ENCODE peak calls at places on chromosomes 6 and 20, in seven cellular contexts. One of them, this sample, is unnamed.

GRCh38 chr6:4567141-4567540 is 209.1 kb upstream of the CDYL start:
- DNase-seq in endothelial cell: no peak
- DNase-seq in activated naive CD4-positive, alpha-beta T cell treated with Interleukin-2 at 50 U/mL for 16 hours: no peak
- DNase-seq in fibroblast of pulmonary artery: peak; percentile 44
- DNase-seq in HCT116: no peak
- DNase-seq in CD8-positive, alpha-beta T cell: no peak
- DNase-seq in A549: no peak
- DNase-seq in this sample: no peak

GRCh38 chr6:34196116-34196832 is 40.4 kb upstream of the HMGA1 start:
- DNase-seq in endothelial cell: peak; percentile 79
- DNase-seq in activated naive CD4-positive, alpha-beta T cell treated with Interleukin-2 at 50 U/mL for 16 hours: peak; percentile 89
- DNase-seq in fibroblast of pulmonary artery: peak; percentile 74
- DNase-seq in HCT116: peak; percentile 26
- DNase-seq in CD8-positive, alpha-beta T cell: peak; percentile 81
- DNase-seq in A549: peak; percentile 57
- DNase-seq in this sample: peak; percentile 51

GRCh38 chr6:170205126-170205525 is 85.8 kb downstream of the DLL1 start:
- DNase-seq in endothelial cell: no peak
- DNase-seq in activated naive CD4-positive, alpha-beta T cell treated with Interleukin-2 at 50 U/mL for 16 hours: no peak
- DNase-seq in fibroblast of pulmonary artery: no peak
- DNase-seq in HCT116: no peak
- DNase-seq in CD8-positive, alpha-beta T cell: no peak
- DNase-seq in A549: no peak
- DNase-seq in this sample: no peak

GRCh38 chr6:95266537-95267258 is 310.6 kb upstream of the MANEA start:
- DNase-seq in endothelial cell: no peak
- DNase-seq in activated naive CD4-positive, alpha-beta T cell treated with Interleukin-2 at 50 U/mL for 16 hours: no peak
- DNase-seq in fibroblast of pulmonary artery: no peak
- DNase-seq in HCT116: no peak
- DNase-seq in CD8-positive, alpha-beta T cell: no peak
- DNase-seq in A549: no peak
- DNase-seq in this sample: no peak

GRCh38 chr6:96499781-96500180 is 21.8 kb upstream of the UFL1 start:
- DNase-seq in endothelial cell: no peak
- DNase-seq in activated naive CD4-positive, alpha-beta T cell treated with Interleukin-2 at 50 U/mL for 16 hours: peak; percentile 43
- DNase-seq in fibroblast of pulmonary artery: no peak
- DNase-seq in HCT116: no peak
- DNase-seq in CD8-positive, alpha-beta T cell: peak; percentile 36
- DNase-seq in A549: no peak
- DNase-seq in this sample: no peak

GRCh38 chr6:154249499-154250298 is 106.9 kb downstream of the IPCEF1 start:
- DNase-seq in endothelial cell: no peak
- DNase-seq in activated naive CD4-positive, alpha-beta T cell treated with Interleukin-2 at 50 U/mL for 16 hours: peak; percentile 29
- DNase-seq in fibroblast of pulmonary artery: no peak
- DNase-seq in HCT116: no peak
- DNase-seq in CD8-positive, alpha-beta T cell: no peak
- DNase-seq in A549: no peak
- DNase-seq in this sample: no peak

GRCh38 chr6:15331143-15331542 is 85.3 kb downstream of the JARID2 start:
- DNase-seq in endothelial cell: no peak
- DNase-seq in activated naive CD4-positive, alpha-beta T cell treated with Interleukin-2 at 50 U/mL for 16 hours: no peak
- DNase-seq in fibroblast of pulmonary artery: peak; percentile 24
- DNase-seq in HCT116: no peak
- DNase-seq in CD8-positive, alpha-beta T cell: no peak
- DNase-seq in A549: no peak
- DNase-seq in this sample: no peak

GRCh38 chr6:4178737-4179333 is 43.5 kb upstream of the ECI2 start:
- DNase-seq in endothelial cell: no peak
- DNase-seq in activated naive CD4-positive, alpha-beta T cell treated with Interleukin-2 at 50 U/mL for 16 hours: no peak
- DNase-seq in fibroblast of pulmonary artery: no peak
- DNase-seq in HCT116: no peak
- DNase-seq in CD8-positive, alpha-beta T cell: no peak
- DNase-seq in A549: no peak
- DNase-seq in this sample: no peak

GRCh38 chr20:31675828-31676533 is 38.3 kb downstream of the COX4I2 start:
- DNase-seq in endothelial cell: peak; percentile 46
- DNase-seq in activated naive CD4-positive, alpha-beta T cell treated with Interleukin-2 at 50 U/mL for 16 hours: peak; percentile 69
- DNase-seq in fibroblast of pulmonary artery: peak; percentile 71
- DNase-seq in HCT116: no peak
- DNase-seq in CD8-positive, alpha-beta T cell: peak; percentile 6
- DNase-seq in A549: no peak
- DNase-seq in this sample: no peak

GRCh38 chr6:165119231-165120020 is 190.0 kb downstream of the C6orf118 start:
- DNase-seq in endothelial cell: no peak
- DNase-seq in activated naive CD4-positive, alpha-beta T cell treated with Interleukin-2 at 50 U/mL for 16 hours: no peak
- DNase-seq in fibroblast of pulmonary artery: peak; percentile 23
- DNase-seq in HCT116: no peak
- DNase-seq in CD8-positive, alpha-beta T cell: no peak
- DNase-seq in A549: no peak
- DNase-seq in this sample: no peak

GRCh38 chr6:188821-189655 is 103.2 kb upstream of the DUSP22 start:
- DNase-seq in endothelial cell: peak; percentile 90
- DNase-seq in activated naive CD4-positive, alpha-beta T cell treated with Interleukin-2 at 50 U/mL for 16 hours: peak; percentile 81
- DNase-seq in fibroblast of pulmonary artery: peak; percentile 82
- DNase-seq in HCT116: peak; percentile 72
- DNase-seq in CD8-positive, alpha-beta T cell: peak; percentile 54
- DNase-seq in A549: peak; percentile 73
- DNase-seq in this sample: peak; percentile 64

GRCh38 chr20:54070187-54070987 is at the start of gene BCAS1:
- DNase-seq in endothelial cell: no peak
- DNase-seq in activated naive CD4-positive, alpha-beta T cell treated with Interleukin-2 at 50 U/mL for 16 hours: no peak
- DNase-seq in fibroblast of pulmonary artery: no peak
- DNase-seq in HCT116: no peak
- DNase-seq in CD8-positive, alpha-beta T cell: no peak
- DNase-seq in A549: peak; percentile 52
- DNase-seq in this sample: no peak

GRCh38 chr6:17466707-17467106 is 73.3 kb downstream of the CAP2 start:
- DNase-seq in endothelial cell: no peak
- DNase-seq in activated naive CD4-positive, alpha-beta T cell treated with Interleukin-2 at 50 U/mL for 16 hours: no peak
- DNase-seq in fibroblast of pulmonary artery: no peak
- DNase-seq in HCT116: no peak
- DNase-seq in CD8-positive, alpha-beta T cell: no peak
- DNase-seq in A549: peak; percentile 20
- DNase-seq in this sample: no peak

GRCh38 chr6:143196525-143197225 is 136.0 kb downstream of the AIG1 start:
- DNase-seq in endothelial cell: no peak
- DNase-seq in activated naive CD4-positive, alpha-beta T cell treated with Interleukin-2 at 50 U/mL for 16 hours: no peak
- DNase-seq in fibroblast of pulmonary artery: peak; percentile 24
- DNase-seq in HCT116: no peak
- DNase-seq in CD8-positive, alpha-beta T cell: no peak
- DNase-seq in A549: no peak
- DNase-seq in this sample: no peak

GRCh38 chr20:4813076-4813838 is 91.5 kb downstream of the PRND start:
- DNase-seq in endothelial cell: no peak
- DNase-seq in activated naive CD4-positive, alpha-beta T cell treated with Interleukin-2 at 50 U/mL for 16 hours: peak; percentile 30
- DNase-seq in fibroblast of pulmonary artery: peak; percentile 17
- DNase-seq in HCT116: no peak
- DNase-seq in CD8-positive, alpha-beta T cell: no peak
- DNase-seq in A549: no peak
- DNase-seq in this sample: no peak

GRCh38 chr6:88871498-88871897 is 91.9 kb downstream of the RNGTT start:
- DNase-seq in endothelial cell: no peak
- DNase-seq in activated naive CD4-positive, alpha-beta T cell treated with Interleukin-2 at 50 U/mL for 16 hours: no peak
- DNase-seq in fibroblast of pulmonary artery: no peak
- DNase-seq in HCT116: no peak
- DNase-seq in CD8-positive, alpha-beta T cell: no peak
- DNase-seq in A549: no peak
- DNase-seq in this sample: no peak

GRCh38 chr6:168007592-168008338 is 10.3 kb downstream of the KIF25 start:
- DNase-seq in endothelial cell: no peak
- DNase-seq in activated naive CD4-positive, alpha-beta T cell treated with Interleukin-2 at 50 U/mL for 16 hours: no peak
- DNase-seq in fibroblast of pulmonary artery: peak; percentile 99
- DNase-seq in HCT116: peak; percentile 83
- DNase-seq in CD8-positive, alpha-beta T cell: no peak
- DNase-seq in A549: peak; percentile 86
- DNase-seq in this sample: peak; percentile 91

GRCh38 chr20:21280496-21281016 is 22.6 kb upstream of the XRN2 start:
- DNase-seq in endothelial cell: no peak
- DNase-seq in activated naive CD4-positive, alpha-beta T cell treated with Interleukin-2 at 50 U/mL for 16 hours: no peak
- DNase-seq in fibroblast of pulmonary artery: no peak
- DNase-seq in HCT116: no peak
- DNase-seq in CD8-positive, alpha-beta T cell: no peak
- DNase-seq in A549: no peak
- DNase-seq in this sample: no peak